ENCODE peak calls at places on chromosome 20, in six cellular contexts. L is HepG2, A is A549, H is endothelial cell of umbilical vein, P is K562, Q is GM12878. R is an unnamed sample.

GRCh38 chr20:20711413-20711812 is 1.0 kb downstream of the RALGAPA2 start:
- DNase-seq in L (no peak), A (no peak), H (peak), P (no peak), Q (no peak), R (peak)

GRCh38 chr20:58251979-58252591 is 23.6 kb upstream of the ANKRD60 start:
- DNase-seq in L (peak), A (peak), H (peak), P (peak), Q (no peak), R (peak)

GRCh38 chr20:31907046-31907445 is 36.6 kb downstream of the TTLL9 start:
- DNase-seq in L (no peak), A (no peak), H (no peak), P (no peak), Q (no peak), R (no peak)

GRCh38 chr20:21523398-21523868 is 9.6 kb upstream of the NKX2-2 start:
- DNase-seq in L (no peak), A (no peak), H (no peak), P (no peak), Q (no peak), R (no peak)

GRCh38 chr20:54526801-54527200 is 51.4 kb downstream of the DOK5 start:
- DNase-seq in L (no peak), A (no peak), H (peak), P (no peak), Q (no peak), R (no peak)

GRCh38 chr20:57469418-57470211 is 55.3 kb downstream of the CTCFL start:
- DNase-seq in L (no peak), A (no peak), H (no peak), P (no peak), Q (no peak), R (no peak)

GRCh38 chr20:24948939-24949679 is at the start of gene CST7:
- DNase-seq in L (no peak), A (no peak), H (no peak), P (no peak), Q (peak), R (peak)

GRCh38 chr20:20888273-20888656 is 175.8 kb upstream of the RALGAPA2 start:
- DNase-seq in L (no peak), A (no peak), H (no peak), P (no peak), Q (no peak), R (no peak)

GRCh38 chr20:13788167-13788834 is 3.5 kb downstream of the NDUFAF5 start:
- DNase-seq in L (peak), A (peak), H (peak), P (peak), Q (peak), R (peak)

GRCh38 chr20:59221881-59222238 is 58.2 kb downstream of the ZNF831 start:
- DNase-seq in L (no peak), A (no peak), H (peak), P (no peak), Q (no peak), R (no peak)

GRCh38 chr20:47016068-47016664 is 121.5 kb downstream of the EYA2 start:
- DNase-seq in L (no peak), A (no peak), H (no peak), P (no peak), Q (no peak), R (peak)

GRCh38 chr20:47011984-47012383 is 117.3 kb downstream of the EYA2 start:
- DNase-seq in L (no peak), A (no peak), H (no peak), P (no peak), Q (no peak), R (no peak)

GRCh38 chr20:47009784-47010183 is 115.1 kb downstream of the EYA2 start:
- DNase-seq in L (no peak), A (no peak), H (no peak), P (no peak), Q (no peak), R (no peak)

GRCh38 chr20:47008842-47009518 is 114.3 kb downstream of the EYA2 start:
- DNase-seq in L (peak), A (no peak), H (no peak), P (no peak), Q (no peak), R (no peak)

GRCh38 chr20:47013606-47014005 is 119.0 kb downstream of the EYA2 start:
- DNase-seq in L (no peak), A (no peak), H (no peak), P (no peak), Q (no peak), R (no peak)
- TF ChIP-seq MAX in L (no peak), A (no peak), H (no peak), P (no peak), Q (no peak), R (no peak)

DNA sequence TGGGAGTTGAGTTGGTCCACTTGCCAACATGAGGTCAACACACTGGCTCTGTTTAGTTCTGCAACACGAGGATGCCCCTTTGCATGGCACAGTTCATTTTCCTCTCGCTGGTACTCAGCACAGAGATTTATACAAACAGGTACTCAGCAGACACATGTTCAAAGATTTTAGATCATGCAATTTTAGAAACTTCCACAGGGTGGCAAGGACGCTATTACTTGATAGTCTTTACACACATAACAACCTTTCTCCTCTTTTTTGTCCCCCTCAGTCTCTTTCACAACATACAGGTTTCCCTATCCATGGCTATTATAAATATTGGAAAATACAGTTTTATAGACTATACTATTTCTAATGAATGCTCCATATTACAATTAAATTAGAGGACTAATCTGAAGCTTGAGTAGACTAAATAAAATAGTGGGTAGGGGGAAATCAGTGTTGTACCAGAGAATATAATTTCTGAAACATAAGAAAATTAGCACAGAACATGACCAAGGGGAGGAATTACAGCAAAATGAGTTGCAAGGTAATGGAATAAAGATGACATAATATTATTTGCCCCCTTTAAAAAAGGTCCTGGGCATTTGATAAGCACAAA is 331.8 kb upstream of the BTBD3 start:
- DNase-seq in L (peak), A (no peak), H (peak), P (no peak), Q (no peak), R (peak)
- TF ChIP-seq CTCF in L (no peak), A (peak), H (no peak), P (no peak), Q (no peak), R (no peak)

GRCh38 chr20:2750343-2751251 is 49.8 kb downstream of the CPXM1 start:
- DNase-seq in L (peak), A (peak), H (peak), P (peak), Q (no peak), R (peak)
- TF ChIP-seq MYC in L (no peak), A (no peak), H (no peak), P (no peak), Q (no peak), R (peak)

GRCh38 chr20:44409132-44409600 is 53.7 kb downstream of the HNF4A start:
- DNase-seq in L (no peak), A (no peak), H (no peak), P (no peak), Q (no peak), R (no peak)
- TF ChIP-seq MAX in L (no peak), A (no peak), H (no peak), P (no peak), Q (no peak), R (no peak)

GRCh38 chr20:4898282-4898681 is 103.0 kb downstream of the SLC23A2 start:
- DNase-seq in L (no peak), A (no peak), H (peak), P (no peak), Q (no peak), R (peak)

GRCh38 chr20:4898845-4899244 is 102.5 kb downstream of the SLC23A2 start:
- DNase-seq in L (no peak), A (no peak), H (no peak), P (no peak), Q (no peak), R (no peak)

GRCh38 chr20:4897600-4897999 is 103.7 kb downstream of the SLC23A2 start:
- DNase-seq in L (no peak), A (no peak), H (no peak), P (no peak), Q (no peak), R (no peak)

GRCh38 chr20:4896119-4896700 is 105.1 kb downstream of the SLC23A2 start:
- DNase-seq in L (no peak), A (no peak), H (no peak), P (no peak), Q (no peak), R (no peak)

DNA sequence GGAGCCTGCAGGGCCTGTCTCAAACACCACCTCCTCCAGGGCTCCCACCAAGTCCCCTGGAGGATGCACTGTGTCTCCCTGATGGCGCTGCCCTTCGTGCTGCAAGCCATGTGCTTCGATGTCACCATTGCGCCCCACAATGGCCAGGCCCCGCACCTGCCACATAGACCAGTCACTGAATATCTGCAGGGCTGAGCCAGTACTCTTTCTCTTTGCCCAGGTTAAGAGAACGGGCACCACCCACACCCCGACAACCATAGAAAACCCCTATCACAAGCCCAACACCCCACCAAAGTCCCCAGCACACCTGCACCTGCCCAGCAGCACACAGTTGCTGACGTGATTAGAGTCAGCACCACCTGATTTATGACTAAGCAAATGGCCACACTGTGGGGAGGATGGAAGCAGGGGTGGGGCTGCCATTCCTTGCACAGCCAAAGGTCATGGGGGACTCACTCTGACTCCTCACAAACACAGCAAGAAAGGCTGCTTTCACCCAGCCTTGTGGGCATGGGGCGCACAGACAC is 104.3 kb downstream of the SLC23A2 start:
- DNase-seq in L (no peak), A (no peak), H (no peak), P (peak), Q (no peak), R (peak)
- TF ChIP-seq CTCF in L (peak), A (no peak), H (no peak), P (peak), Q (peak), R (peak)

GRCh38 chr20:38340693-38341092 is 5.6 kb upstream of the LBP start:
- DNase-seq in L (no peak), A (no peak), H (no peak), P (no peak), Q (no peak), R (no peak)
- TF ChIP-seq MYC in L (no peak), A (no peak), H (no peak), P (no peak), Q (no peak), R (no peak)

DNA sequence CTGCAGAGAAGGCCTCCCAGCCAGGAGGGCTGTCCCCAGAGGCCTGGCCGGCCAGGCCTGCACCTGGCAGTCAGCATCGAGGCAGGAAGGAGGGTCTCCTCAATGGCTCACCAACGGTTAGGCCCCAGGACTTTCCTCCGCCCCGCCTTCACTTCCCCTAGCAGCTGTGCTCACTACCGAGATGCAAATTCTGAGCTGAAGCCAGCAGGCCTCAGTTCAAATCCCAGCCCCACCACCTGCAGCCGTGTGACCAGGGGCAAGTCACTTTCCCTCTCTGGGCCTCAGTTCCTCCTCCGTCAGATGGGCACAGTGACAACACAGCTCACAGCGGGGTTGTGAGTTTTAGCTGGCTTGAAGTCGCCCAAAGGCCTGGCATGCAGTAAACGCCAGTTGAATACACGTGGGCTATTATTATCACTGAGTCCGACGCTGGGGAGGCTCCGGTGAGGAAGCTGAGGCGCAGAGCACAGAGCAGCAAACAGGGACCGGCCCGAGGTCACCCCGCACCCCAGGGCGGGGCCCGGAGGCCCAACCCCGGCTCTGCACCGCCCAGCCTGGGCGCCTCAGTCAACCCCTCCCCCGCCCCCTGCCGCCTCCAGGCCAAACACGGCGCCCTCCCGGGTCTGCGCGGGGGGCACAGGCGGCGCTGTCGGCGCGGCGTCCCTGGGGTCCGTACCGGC is 717 bp downstream of the E2F1 start:
- DNase-seq in L (peak), A (no peak), H (peak), P (peak), Q (peak), R (peak)
- TF ChIP-seq MAX in L (peak), A (no peak), H (no peak), P (peak), Q (no peak), R (no peak)

GRCh38 chr20:51042657-51043247 is 19.8 kb upstream of the KCNG1 start:
- DNase-seq in L (peak), A (no peak), H (no peak), P (no peak), Q (no peak), R (no peak)
- TF ChIP-seq CTCF in L (peak), A (no peak), H (no peak), P (peak), Q (no peak), R (peak)